ENCODE peak calls at places on chromosomes 2 and 18, in six cellular contexts. One of them, this sample, is unnamed. For H3K4me1, the result is how much of the 10 kb centered on the place peaks cover.

GRCh38 chr18:73509460-73509859 is 638.2 kb downstream of the FBXO15 start:
- DNase-seq in breast epithelium: no peak
- DNase-seq in kidney: no peak
- DNase-seq in esophagus squamous epithelium: no peak
- DNase-seq in heart left ventricle: no peak
- DNase-seq in H1: no peak
- DNase-seq in this sample: no peak

GRCh38 chr2:196322963-196323810 is 151.8 kb upstream of the STK17B start:
- DNase-seq in breast epithelium: no peak
- DNase-seq in kidney: no peak
- DNase-seq in esophagus squamous epithelium: no peak
- DNase-seq in heart left ventricle: no peak
- DNase-seq in H1: no peak
- DNase-seq in this sample: no peak

GRCh38 chr2:144469788-144470187 is 50.1 kb downstream of the ZEB2 start:
- DNase-seq in breast epithelium: no peak
- DNase-seq in kidney: no peak
- DNase-seq in esophagus squamous epithelium: no peak
- DNase-seq in heart left ventricle: no peak
- DNase-seq in H1: no peak
- DNase-seq in this sample: no peak

GRCh38 chr2:168831662-168832061 is 29.2 kb downstream of the NOSTRIN start:
- DNase-seq in breast epithelium: no peak
- DNase-seq in kidney: no peak
- DNase-seq in esophagus squamous epithelium: no peak
- DNase-seq in heart left ventricle: no peak
- DNase-seq in H1: no peak
- DNase-seq in this sample: no peak

GRCh38 chr2:214069254-214069653 is 341.6 kb upstream of the VWC2L start:
- DNase-seq in breast epithelium: no peak
- DNase-seq in kidney: no peak
- DNase-seq in esophagus squamous epithelium: no peak
- DNase-seq in heart left ventricle: no peak
- DNase-seq in H1: no peak
- DNase-seq in this sample: no peak

GRCh38 chr18:13440277-13441248 is 222.0 kb downstream of the LDLRAD4 start:
- DNase-seq in breast epithelium: no peak
- DNase-seq in kidney: no peak
- DNase-seq in esophagus squamous epithelium: no peak
- DNase-seq in heart left ventricle: no peak
- DNase-seq in H1: no peak
- DNase-seq in this sample: no peak

GRCh38 chr2:197453914-197454398 is 604 bp downstream of the COQ10B start:
- DNase-seq in breast epithelium: peak
- DNase-seq in kidney: no peak
- DNase-seq in esophagus squamous epithelium: peak
- DNase-seq in heart left ventricle: no peak
- DNase-seq in H1: peak
- DNase-seq in this sample: no peak

GRCh38 chr2:43086451-43087221 is 139.8 kb downstream of the ZFP36L2 start:
- DNase-seq in breast epithelium: no peak
- DNase-seq in kidney: peak
- DNase-seq in esophagus squamous epithelium: no peak
- DNase-seq in heart left ventricle: peak
- DNase-seq in H1: peak
- DNase-seq in this sample: peak

GRCh38 chr2:127422631-127423475 is 4.6 kb downstream of the PROC start:
- DNase-seq in breast epithelium: no peak
- DNase-seq in kidney: no peak
- DNase-seq in esophagus squamous epithelium: no peak
- DNase-seq in heart left ventricle: no peak
- DNase-seq in H1: no peak
- DNase-seq in this sample: no peak

GRCh38 chr2:85783796-85784195 is 30.0 kb downstream of the ATOH8 start:
- DNase-seq in breast epithelium: no peak
- DNase-seq in kidney: peak
- DNase-seq in esophagus squamous epithelium: no peak
- DNase-seq in heart left ventricle: peak
- DNase-seq in H1: no peak
- DNase-seq in this sample: no peak

GRCh38 chr2:172308253-172308935 is 119.0 kb upstream of the ITGA6 start:
- DNase-seq in breast epithelium: no peak
- DNase-seq in kidney: peak
- DNase-seq in esophagus squamous epithelium: no peak
- DNase-seq in heart left ventricle: peak
- DNase-seq in H1: no peak
- DNase-seq in this sample: no peak

GRCh38 chr2:208195477-208195876 is 5.6 kb upstream of the C2orf80 start:
- DNase-seq in breast epithelium: no peak
- DNase-seq in kidney: no peak
- DNase-seq in esophagus squamous epithelium: no peak
- DNase-seq in heart left ventricle: no peak
- DNase-seq in H1: no peak
- DNase-seq in this sample: no peak

GRCh38 chr18:73893879-73894278 is 253.8 kb downstream of the FBXO15 start:
- DNase-seq in breast epithelium: no peak
- DNase-seq in kidney: no peak
- DNase-seq in esophagus squamous epithelium: no peak
- DNase-seq in heart left ventricle: no peak
- DNase-seq in H1: no peak
- DNase-seq in this sample: no peak

GRCh38 chr2:49003206-49003605 is 151.1 kb downstream of the FSHR start:
- DNase-seq in breast epithelium: no peak
- DNase-seq in kidney: no peak
- DNase-seq in esophagus squamous epithelium: no peak
- DNase-seq in heart left ventricle: no peak
- DNase-seq in H1: no peak
- DNase-seq in this sample: no peak

GRCh38 chr18:34650121-34650545 is 60.0 kb upstream of the DTNA start:
- DNase-seq in breast epithelium: no peak
- DNase-seq in kidney: no peak
- DNase-seq in esophagus squamous epithelium: no peak
- DNase-seq in heart left ventricle: no peak
- DNase-seq in H1: no peak
- DNase-seq in this sample: no peak

DNA sequence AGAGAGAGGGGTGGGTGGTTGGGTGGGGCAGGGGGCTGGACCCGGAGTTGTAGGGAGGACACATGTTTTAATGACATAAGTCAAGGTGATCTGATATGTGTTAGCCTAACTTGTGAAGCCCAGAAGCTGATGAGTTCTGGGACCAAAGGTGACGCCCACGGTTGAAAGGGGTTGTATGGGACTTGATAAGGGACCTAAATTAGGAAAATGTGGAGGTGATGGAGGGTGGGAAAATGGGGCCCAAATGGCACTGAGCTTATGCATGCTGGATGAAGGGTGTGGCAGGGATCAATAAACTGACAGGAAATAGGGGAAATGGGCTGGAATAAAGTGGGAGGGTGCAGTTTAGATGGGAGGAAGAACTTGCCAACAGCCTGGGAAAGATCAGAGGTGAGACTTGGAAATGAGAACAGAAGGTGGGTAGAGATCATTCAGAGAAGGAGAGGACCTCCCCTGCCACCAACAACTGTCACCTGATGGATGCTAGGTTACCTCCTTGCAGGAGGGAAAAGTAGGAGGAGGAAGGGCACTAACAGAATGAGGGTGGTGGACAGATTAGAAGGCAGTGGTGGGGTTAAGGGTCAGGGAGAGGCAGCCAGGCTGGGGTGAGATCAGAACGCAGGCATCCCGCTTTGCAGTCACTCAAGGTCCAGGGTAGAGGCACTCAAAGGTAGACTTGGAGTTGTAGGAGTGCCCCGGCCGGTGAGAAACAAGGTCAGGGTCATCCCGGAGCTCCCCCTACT is 15.3 kb downstream of the WNT10A start:
- DNase-seq in breast epithelium: no peak
- DNase-seq in kidney: peak
- DNase-seq in esophagus squamous epithelium: no peak
- DNase-seq in heart left ventricle: no peak
- DNase-seq in H1: no peak
- DNase-seq in this sample: no peak
- H3K4me1 ChIP-seq in breast epithelium: under half
- H3K4me1 ChIP-seq in kidney: under half
- H3K4me1 ChIP-seq in esophagus squamous epithelium: half or more
- H3K4me1 ChIP-seq in heart left ventricle: under half
- H3K4me1 ChIP-seq in H1: under half
- H3K4me1 ChIP-seq in this sample: under half

DNA sequence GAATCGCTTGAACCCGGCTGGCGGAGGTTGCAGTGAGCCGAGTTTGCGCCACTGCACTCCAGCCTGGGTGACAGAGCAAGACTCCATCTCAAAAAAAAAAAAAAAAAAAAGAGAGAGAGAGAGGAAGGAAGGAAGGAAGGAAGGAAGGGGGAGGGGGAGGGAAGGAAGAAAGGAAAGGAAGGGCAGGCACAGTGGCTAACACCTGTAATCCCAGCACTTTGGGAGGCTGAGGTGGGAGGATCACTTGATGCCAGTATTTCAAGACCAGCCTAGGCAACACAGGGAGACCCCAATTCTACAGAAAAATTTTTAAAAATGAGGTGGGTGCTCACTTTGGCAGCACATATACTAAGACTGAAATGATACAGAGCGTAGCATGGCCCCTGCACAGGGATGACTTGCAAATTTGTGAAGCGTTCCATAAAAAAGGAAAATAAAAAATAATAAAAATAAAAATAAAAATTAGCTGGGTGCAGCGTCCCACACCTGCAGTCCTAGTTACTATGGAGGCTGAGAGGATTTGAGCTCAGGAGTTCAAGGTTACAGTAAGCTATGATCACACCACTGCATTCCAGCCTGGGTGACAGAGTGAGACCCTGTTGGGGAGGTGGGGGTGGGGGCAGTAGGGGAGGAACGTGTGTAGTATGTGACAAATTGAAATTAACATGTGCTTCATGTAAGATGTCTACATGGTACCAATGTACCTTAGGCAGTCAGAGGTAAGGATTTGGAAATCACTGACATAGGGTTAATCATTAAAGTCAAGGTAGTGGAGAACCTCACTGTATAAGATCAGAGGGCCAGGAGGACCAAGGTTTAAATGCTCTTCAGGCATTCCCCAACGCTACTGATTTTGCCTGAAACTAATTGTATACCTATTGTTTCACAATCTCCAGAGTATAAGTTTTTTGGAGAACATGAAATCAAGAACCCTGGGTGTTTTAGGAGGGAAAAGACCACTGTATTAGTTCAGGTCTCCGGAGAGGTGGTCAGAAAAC is 1.4 kb downstream of the WDCP start:
- DNase-seq in breast epithelium: no peak
- DNase-seq in kidney: no peak
- DNase-seq in esophagus squamous epithelium: no peak
- DNase-seq in heart left ventricle: no peak
- DNase-seq in H1: no peak
- DNase-seq in this sample: no peak
- H3K4me3 ChIP-seq in breast epithelium: peak
- H3K4me3 ChIP-seq in kidney: peak
- H3K4me3 ChIP-seq in esophagus squamous epithelium: peak
- H3K4me3 ChIP-seq in heart left ventricle: peak
- H3K4me3 ChIP-seq in H1: peak
- H3K4me3 ChIP-seq in this sample: no peak

GRCh38 chr2:240213226-240213475 is 72.7 kb upstream of the OTOS start:
- DNase-seq in breast epithelium: peak
- DNase-seq in kidney: no peak
- DNase-seq in esophagus squamous epithelium: no peak
- DNase-seq in heart left ventricle: no peak
- DNase-seq in H1: no peak
- DNase-seq in this sample: no peak
- H3K27ac ChIP-seq in breast epithelium: no peak
- H3K27ac ChIP-seq in kidney: no peak
- H3K27ac ChIP-seq in esophagus squamous epithelium: no peak
- H3K27ac ChIP-seq in heart left ventricle: no peak
- H3K27ac ChIP-seq in H1: no peak
- H3K27ac ChIP-seq in this sample: no peak

GRCh38 chr2:174014699-174015070 is 49.5 kb upstream of the SP3 start:
- DNase-seq in breast epithelium: no peak
- DNase-seq in kidney: no peak
- DNase-seq in esophagus squamous epithelium: no peak
- DNase-seq in heart left ventricle: no peak
- DNase-seq in H1: no peak
- DNase-seq in this sample: no peak
- H3K4me1 ChIP-seq in breast epithelium: under half
- H3K4me1 ChIP-seq in kidney: under half
- H3K4me1 ChIP-seq in esophagus squamous epithelium: under half
- H3K4me1 ChIP-seq in heart left ventricle: under half
- H3K4me1 ChIP-seq in H1: under half
- H3K4me1 ChIP-seq in this sample: under half